ENCODE peak calls at places on chromosomes 16 and 17, in nine cellular contexts. G is suprapubic skin, P is uterus, T is neuronal stem cell, E is AG10803, X is brain microvascular endothelial cell, R is mammary epithelial cell, I is testis, A is choroid plexus epithelial cell. N is an unnamed sample.
A peak's percentile ranks its signal among the peaks of the same experiment; 100 is the strongest.

GRCh38 chr17:33981713-33982601 is 273.1 kb upstream of the CCL2 start:
- DNase-seq in G (no peak), E (no peak), X (no peak), P (no peak), R (no peak), I (no peak), T (no peak), A (no peak), N (no peak)

GRCh38 chr17:51692917-51693316 is 432.6 kb downstream of the UTP18 start:
- DNase-seq in R (no peak), G (no peak), E (no peak), A (no peak), P (no peak), I (no peak), X (no peak), T (peak; percentile 5), N (no peak)

GRCh38 chr16:46883353-46883689 is 841 bp upstream of the GPT2 start:
- DNase-seq in G (no peak), E (no peak), A (no peak), P (no peak), T (no peak), X (no peak), R (no peak), I (no peak), N (no peak)

GRCh38 chr17:59464246-59464645 is 101.2 kb upstream of the DHX40 start:
- DNase-seq in P (no peak), G (no peak), R (no peak), A (no peak), X (no peak), E (no peak), T (no peak), I (peak; percentile 1), N (no peak)

GRCh38 chr17:48463531-48463930 is 33.5 kb upstream of the SKAP1 start:
- DNase-seq in E (peak; percentile 86), R (no peak), I (no peak), G (no peak), T (no peak), P (no peak), X (no peak), A (no peak), N (no peak)

GRCh38 chr17:71338396-71338795 is 782.4 kb upstream of the SOX9 start:
- DNase-seq in A (peak; percentile 80), X (no peak), P (no peak), R (peak; percentile 70), T (no peak), I (no peak), G (no peak), E (peak; percentile 86), N (no peak)

GRCh38 chr16:15041260-15042011 is 14.4 kb downstream of the NTAN1 start:
- DNase-seq in R (peak; percentile 43), G (no peak), P (peak; percentile 57), I (peak; percentile 90), A (peak; percentile 41), T (no peak), E (peak; percentile 79), X (peak; percentile 26), N (no peak)

GRCh38 chr16:22369221-22369811 is 5.1 kb downstream of the CDR2 start:
- DNase-seq in G (no peak), R (no peak), X (no peak), A (peak; percentile 66), P (no peak), T (no peak), E (peak; percentile 62), I (no peak), N (no peak)

GRCh38 chr17:18920911-18921441 is 31.0 kb upstream of the SLC5A10 start:
- DNase-seq in R (peak; percentile 11), G (no peak), X (no peak), E (no peak), I (no peak), P (no peak), T (no peak), A (peak; percentile 20), N (no peak)

GRCh38 chr17:35788504-35788998 is 6.9 kb downstream of the MMP28 start:
- DNase-seq in P (no peak), I (peak; percentile 58), G (peak; percentile 43), R (peak; percentile 98), T (no peak), E (peak; percentile 80), A (peak; percentile 90), X (peak; percentile 96), N (no peak)

GRCh38 chr17:81494984-81495383 is 17.6 kb downstream of the ACTG1 start:
- DNase-seq in E (no peak), I (no peak), X (no peak), P (no peak), R (no peak), G (no peak), A (peak; percentile 62), T (no peak), N (peak; percentile 46)

GRCh38 chr16:84976644-84977400 is 34.5 kb downstream of the ZDHHC7 start:
- DNase-seq in A (peak; percentile 21), P (no peak), E (no peak), T (no peak), G (no peak), X (no peak), R (no peak), I (no peak), N (no peak)

DNA sequence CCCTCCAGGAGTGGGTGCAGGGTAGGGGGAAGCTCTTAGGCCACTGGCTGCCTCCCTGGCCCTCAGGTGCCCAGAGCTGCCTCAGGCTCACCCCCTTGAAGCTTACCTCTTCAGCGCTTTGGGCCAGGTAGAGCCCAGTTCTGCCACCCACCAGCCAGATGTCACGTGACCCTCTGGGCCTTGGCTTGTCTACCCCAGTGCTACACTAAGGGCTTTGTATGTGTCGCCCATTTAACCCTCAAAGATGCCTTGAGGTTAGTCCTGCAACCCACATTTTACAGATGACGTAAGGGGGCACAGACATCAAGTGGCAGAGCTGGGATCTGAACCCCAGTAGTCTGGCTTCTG is 3.4 kb downstream of the HAS3 start:
- DNase-seq in I (no peak), G (no peak), R (no peak), X (no peak), E (no peak), T (no peak), P (no peak), A (no peak), N (no peak)
- H3K4me3 ChIP-seq in I (no peak overlapping the region), G (no peak overlapping the region), R (peak overlapping the region; percentile 75), X (no peak overlapping the region), E (no peak overlapping the region), T (no peak overlapping the region), P (no peak overlapping the region), A (no peak overlapping the region), N (no peak overlapping the region)

DNA sequence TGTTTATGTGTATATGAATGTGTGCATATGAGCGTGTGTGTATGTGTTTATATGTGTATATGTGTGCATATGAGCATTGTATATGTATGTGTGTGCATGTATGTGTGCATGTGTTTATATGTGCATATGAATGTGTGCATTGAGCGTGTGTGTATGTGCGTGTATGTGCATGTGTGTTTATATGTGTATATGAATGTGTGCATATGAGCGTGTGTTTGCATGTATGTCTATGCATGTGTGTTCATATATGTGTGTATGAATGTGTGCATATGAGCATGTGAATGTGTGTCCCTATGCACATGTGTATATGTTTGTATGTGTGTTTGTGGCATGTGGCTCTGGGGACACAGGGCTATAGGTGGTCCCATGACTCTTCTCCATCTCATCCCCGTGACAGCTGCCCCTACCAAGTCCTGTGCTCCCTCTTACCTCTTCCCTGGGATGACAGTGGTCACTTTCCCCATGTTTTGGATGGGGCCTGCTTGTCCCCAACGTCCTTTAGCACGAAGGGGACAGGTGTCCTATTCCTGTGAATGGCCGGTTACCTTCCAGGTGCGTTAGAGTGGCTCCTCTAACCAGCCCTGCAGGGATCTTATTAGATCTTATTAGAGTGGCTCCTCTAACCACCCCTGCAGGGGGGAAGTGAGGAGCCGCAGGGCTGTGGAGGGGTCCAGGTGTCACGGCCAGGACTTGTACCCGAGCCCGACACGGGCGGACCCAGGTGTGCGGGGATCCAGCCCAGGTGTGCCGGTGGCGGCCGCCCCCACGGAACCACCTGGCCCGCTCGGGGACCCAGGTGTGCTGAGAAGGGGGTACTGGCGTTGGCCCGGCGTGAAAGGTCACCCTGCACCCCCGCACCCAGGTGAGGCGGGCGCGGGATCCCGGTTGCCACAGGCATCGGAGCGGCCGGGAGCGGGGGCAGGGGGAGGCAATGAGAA is 105.6 kb downstream of the SEC14L1 start:
- DNase-seq in E (no peak), X (no peak), G (no peak), I (no peak), P (no peak), R (no peak), T (no peak), A (no peak), N (no peak)
- H3K4me3 ChIP-seq in E (peak overlapping the region; percentile 59), X (peak overlapping the region; percentile 54), G (peak overlapping the region; percentile 66), I (peak overlapping the region; percentile 19), P (peak overlapping the region; percentile 41), R (peak overlapping the region; percentile 43), T (peak overlapping the region; percentile 72), A (peak overlapping the region; percentile 61), N (peak overlapping the region; percentile 34)

DNA sequence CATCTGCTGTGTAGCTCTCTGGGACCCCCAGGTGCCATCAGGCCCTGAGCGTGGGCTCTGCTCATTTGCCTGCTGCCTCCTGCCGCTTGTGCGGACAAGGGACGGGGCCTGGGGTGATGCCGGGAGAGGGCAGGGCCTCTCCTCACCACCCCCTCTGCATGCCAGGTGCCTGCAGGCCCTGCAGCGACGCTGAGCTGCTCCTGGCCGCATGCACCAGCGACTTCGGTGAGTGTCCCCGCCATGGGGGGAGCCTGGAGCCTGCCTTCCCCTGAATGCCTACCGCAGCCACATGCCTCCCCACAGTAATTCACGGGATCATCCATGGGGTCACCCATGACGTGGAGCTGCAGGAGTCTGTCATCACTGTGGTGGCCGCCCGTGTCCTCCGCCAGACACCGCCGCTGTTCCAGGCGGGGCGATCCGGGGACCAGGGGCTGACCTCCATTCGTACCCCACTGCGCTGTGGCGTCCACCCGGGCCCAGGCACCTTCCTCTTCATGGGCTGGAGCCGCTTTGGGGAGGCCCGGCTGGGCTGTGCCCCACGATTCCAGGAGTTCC is 1.9 kb downstream of the METRN start:
- DNase-seq in R (no peak), T (no peak), A (no peak), E (no peak), P (no peak), X (no peak), G (no peak), I (no peak), N (no peak)
- H3K4me3 ChIP-seq in R (no peak overlapping the region), T (peak overlapping the region; percentile 96), A (no peak overlapping the region), E (no peak overlapping the region), P (no peak overlapping the region), X (peak overlapping the region; percentile 55), G (no peak overlapping the region), I (no peak overlapping the region), N (peak overlapping the region; percentile 80)

GRCh38 chr17:42094375-42095069 is 3.8 kb downstream of the ZNF385C start:
- DNase-seq in P (no peak), R (no peak), A (no peak), E (no peak), T (no peak), I (no peak), G (no peak), X (no peak), N (no peak)

GRCh38 chr17:42101513-42102292 is 3.4 kb upstream of the ZNF385C start:
- DNase-seq in I (peak; percentile 88), X (peak; percentile 71), R (peak; percentile 21), P (peak; percentile 59), G (no peak), E (peak; percentile 57), T (peak; percentile 68), A (peak; percentile 77), N (no peak)

GRCh38 chr17:42096360-42097111 is 1.7 kb downstream of the ZNF385C start:
- DNase-seq in E (no peak), A (no peak), G (no peak), R (no peak), P (no peak), T (no peak), X (no peak), I (no peak), N (no peak)

GRCh38 chr17:42098747-42099399 is 600 bp upstream of the ZNF385C start:
- DNase-seq in R (no peak), G (no peak), I (no peak), P (no peak), A (no peak), X (no peak), T (no peak), E (no peak), N (no peak)

GRCh38 chr17:42097691-42098661 is at the start of gene ZNF385C:
- DNase-seq in I (no peak), R (no peak), T (no peak), P (no peak), A (no peak), E (no peak), G (no peak), X (no peak), N (no peak)
- H3K4me3 ChIP-seq in I (peak within 1 kb of the TSS; percentile 39), R (no peak within 1 kb of the TSS), T (no peak within 1 kb of the TSS), P (no peak within 1 kb of the TSS), A (no peak within 1 kb of the TSS), E (no peak within 1 kb of the TSS), G (peak within 1 kb of the TSS; percentile 33), X (no peak within 1 kb of the TSS), N (no peak within 1 kb of the TSS)

N was measured in RWPE2.